ENCODE peak calls at places on chromosomes 3 and 15, in six cellular contexts. One of them, this sample, is unnamed.

GRCh38 chr3:139509631-139510030 is 29.9 kb downstream of the RBP1 start:
- DNase-seq in stomach: no peak
- DNase-seq in hepatocyte: no peak
- DNase-seq in dorsolateral prefrontal cortex: no peak
- DNase-seq in A549: no peak
- DNase-seq in brain microvascular endothelial cell: no peak
- DNase-seq in this sample: no peak

GRCh38 chr3:115239717-115240116 is 92.6 kb upstream of the ZBTB20 start:
- DNase-seq in stomach: no peak
- DNase-seq in hepatocyte: peak
- DNase-seq in dorsolateral prefrontal cortex: peak
- DNase-seq in A549: peak
- DNase-seq in brain microvascular endothelial cell: peak
- DNase-seq in this sample: peak

GRCh38 chr3:185330238-185330637 is 32.7 kb upstream of the MAP3K13 start:
- DNase-seq in stomach: no peak
- DNase-seq in hepatocyte: no peak
- DNase-seq in dorsolateral prefrontal cortex: no peak
- DNase-seq in A549: no peak
- DNase-seq in brain microvascular endothelial cell: no peak
- DNase-seq in this sample: no peak

GRCh38 chr15:90019611-90020010 is 18.5 kb downstream of the ZNF710 start:
- DNase-seq in stomach: no peak
- DNase-seq in hepatocyte: no peak
- DNase-seq in dorsolateral prefrontal cortex: no peak
- DNase-seq in A549: no peak
- DNase-seq in brain microvascular endothelial cell: no peak
- DNase-seq in this sample: no peak

GRCh38 chr15:22786868-22787698 is 639 bp downstream of the NIPA1 start:
- DNase-seq in stomach: peak
- DNase-seq in hepatocyte: peak
- DNase-seq in dorsolateral prefrontal cortex: peak
- DNase-seq in A549: peak
- DNase-seq in brain microvascular endothelial cell: no peak
- DNase-seq in this sample: peak

GRCh38 chr3:46089237-46090011 is 62.1 kb upstream of the XCR1 start:
- DNase-seq in stomach: peak
- DNase-seq in hepatocyte: peak
- DNase-seq in dorsolateral prefrontal cortex: peak
- DNase-seq in A549: no peak
- DNase-seq in brain microvascular endothelial cell: peak
- DNase-seq in this sample: no peak

GRCh38 chr15:80530737-80531365 is 126.7 kb downstream of the ARNT2 start:
- DNase-seq in stomach: no peak
- DNase-seq in hepatocyte: no peak
- DNase-seq in dorsolateral prefrontal cortex: no peak
- DNase-seq in A549: no peak
- DNase-seq in brain microvascular endothelial cell: no peak
- DNase-seq in this sample: no peak

GRCh38 chr3:142243134-142243533 is 17.7 kb upstream of the GK5 start:
- DNase-seq in stomach: no peak
- DNase-seq in hepatocyte: no peak
- DNase-seq in dorsolateral prefrontal cortex: no peak
- DNase-seq in A549: no peak
- DNase-seq in brain microvascular endothelial cell: no peak
- DNase-seq in this sample: no peak

GRCh38 chr3:10268930-10269329 is 20.7 kb downstream of the TATDN2 start:
- DNase-seq in stomach: no peak
- DNase-seq in hepatocyte: no peak
- DNase-seq in dorsolateral prefrontal cortex: no peak
- DNase-seq in A549: no peak
- DNase-seq in brain microvascular endothelial cell: no peak
- DNase-seq in this sample: no peak

GRCh38 chr3:33212406-33212805 is 6.2 kb downstream of the SUSD5 start:
- DNase-seq in stomach: no peak
- DNase-seq in hepatocyte: no peak
- DNase-seq in dorsolateral prefrontal cortex: no peak
- DNase-seq in A549: no peak
- DNase-seq in brain microvascular endothelial cell: no peak
- DNase-seq in this sample: no peak

GRCh38 chr3:120452816-120453215 is 2.0 kb upstream of the FSTL1 start:
- DNase-seq in stomach: no peak
- DNase-seq in hepatocyte: no peak
- DNase-seq in dorsolateral prefrontal cortex: no peak
- DNase-seq in A549: no peak
- DNase-seq in brain microvascular endothelial cell: no peak
- DNase-seq in this sample: no peak

GRCh38 chr3:64445318-64446300 is 220.3 kb upstream of the PRICKLE2 start:
- DNase-seq in stomach: peak
- DNase-seq in hepatocyte: peak
- DNase-seq in dorsolateral prefrontal cortex: peak
- DNase-seq in A549: peak
- DNase-seq in brain microvascular endothelial cell: peak
- DNase-seq in this sample: peak

GRCh38 chr3:141796436-141797166 is 33.4 kb downstream of the GRK7 start:
- DNase-seq in stomach: no peak
- DNase-seq in hepatocyte: no peak
- DNase-seq in dorsolateral prefrontal cortex: no peak
- DNase-seq in A549: no peak
- DNase-seq in brain microvascular endothelial cell: no peak
- DNase-seq in this sample: no peak

GRCh38 chr15:78509726-78510312 is 2.4 kb downstream of the HYKK start:
- DNase-seq in stomach: no peak
- DNase-seq in hepatocyte: no peak
- DNase-seq in dorsolateral prefrontal cortex: no peak
- DNase-seq in A549: no peak
- DNase-seq in brain microvascular endothelial cell: no peak
- DNase-seq in this sample: no peak

GRCh38 chr15:63121382-63122001 is at the start of gene LACTB:
- DNase-seq in stomach: peak
- DNase-seq in hepatocyte: peak
- DNase-seq in dorsolateral prefrontal cortex: peak
- DNase-seq in A549: peak
- DNase-seq in brain microvascular endothelial cell: peak
- DNase-seq in this sample: peak

GRCh38 chr3:15360786-15361493 is 28.6 kb upstream of the SH3BP5 start:
- DNase-seq in stomach: no peak
- DNase-seq in hepatocyte: no peak
- DNase-seq in dorsolateral prefrontal cortex: no peak
- DNase-seq in A549: no peak
- DNase-seq in brain microvascular endothelial cell: peak
- DNase-seq in this sample: no peak

GRCh38 chr3:32018723-32019564 is 37.4 kb downstream of the ZNF860 start:
- DNase-seq in stomach: no peak
- DNase-seq in hepatocyte: peak
- DNase-seq in dorsolateral prefrontal cortex: no peak
- DNase-seq in A549: peak
- DNase-seq in brain microvascular endothelial cell: peak
- DNase-seq in this sample: peak

GRCh38 chr3:10651506-10651905 is 146.1 kb upstream of the ATP2B2 start:
- DNase-seq in stomach: no peak
- DNase-seq in hepatocyte: no peak
- DNase-seq in dorsolateral prefrontal cortex: no peak
- DNase-seq in A549: no peak
- DNase-seq in brain microvascular endothelial cell: no peak
- DNase-seq in this sample: no peak

GRCh38 chr15:84079885-84080777 is 155.4 kb upstream of the GOLGA6L4 start:
- DNase-seq in stomach: peak
- DNase-seq in hepatocyte: peak
- DNase-seq in dorsolateral prefrontal cortex: peak
- DNase-seq in A549: no peak
- DNase-seq in brain microvascular endothelial cell: no peak
- DNase-seq in this sample: peak

GRCh38 chr3:45560270-45561020 is 34.1 kb upstream of the LIMD1 start:
- DNase-seq in stomach: peak
- DNase-seq in hepatocyte: no peak
- DNase-seq in dorsolateral prefrontal cortex: no peak
- DNase-seq in A549: no peak
- DNase-seq in brain microvascular endothelial cell: no peak
- DNase-seq in this sample: no peak

GRCh38 chr3:1600700-1601418 is 497.8 kb upstream of the CNTN4 start:
- DNase-seq in stomach: no peak
- DNase-seq in hepatocyte: no peak
- DNase-seq in dorsolateral prefrontal cortex: no peak
- DNase-seq in A549: no peak
- DNase-seq in brain microvascular endothelial cell: no peak
- DNase-seq in this sample: no peak

GRCh38 chr3:34782876-34783275 is 856.4 kb upstream of the ARPP21 start:
- DNase-seq in stomach: no peak
- DNase-seq in hepatocyte: no peak
- DNase-seq in dorsolateral prefrontal cortex: no peak
- DNase-seq in A549: no peak
- DNase-seq in brain microvascular endothelial cell: no peak
- DNase-seq in this sample: no peak

GRCh38 chr3:132595036-132595435 is 2.0 kb upstream of the ACKR4 start:
- DNase-seq in stomach: no peak
- DNase-seq in hepatocyte: no peak
- DNase-seq in dorsolateral prefrontal cortex: no peak
- DNase-seq in A549: no peak
- DNase-seq in brain microvascular endothelial cell: peak
- DNase-seq in this sample: no peak

GRCh38 chr3:29057326-29057725 is 223.5 kb upstream of the RBMS3 start:
- DNase-seq in stomach: no peak
- DNase-seq in hepatocyte: no peak
- DNase-seq in dorsolateral prefrontal cortex: no peak
- DNase-seq in A549: no peak
- DNase-seq in brain microvascular endothelial cell: peak
- DNase-seq in this sample: no peak

DNA sequence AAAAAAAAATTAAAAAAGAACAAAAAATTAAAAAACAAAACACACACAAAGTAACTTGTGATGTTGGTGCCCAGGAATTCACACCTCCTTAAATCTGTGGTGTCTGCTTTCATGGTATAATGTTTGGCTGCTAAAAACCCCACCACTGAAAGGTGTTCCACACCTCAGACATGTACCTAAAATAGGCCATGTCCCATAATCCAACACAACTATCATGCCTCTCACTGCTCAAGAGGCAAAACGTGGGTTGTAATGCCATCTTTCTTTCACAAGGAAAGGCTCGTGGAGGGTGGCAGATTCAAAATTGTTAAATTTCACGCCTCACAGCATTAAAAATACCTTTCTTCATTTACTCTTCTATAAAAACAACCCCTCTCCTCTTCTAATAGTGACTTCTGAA is 29.5 kb downstream of the MKRN2 start:
- DNase-seq in stomach: no peak
- DNase-seq in hepatocyte: no peak
- DNase-seq in dorsolateral prefrontal cortex: no peak
- DNase-seq in A549: no peak
- DNase-seq in brain microvascular endothelial cell: no peak
- DNase-seq in this sample: no peak
- H3K27ac ChIP-seq in stomach: no peak
- H3K27ac ChIP-seq in hepatocyte: no peak
- H3K27ac ChIP-seq in dorsolateral prefrontal cortex: no peak
- H3K27ac ChIP-seq in A549: no peak
- H3K27ac ChIP-seq in brain microvascular endothelial cell: no peak
- H3K27ac ChIP-seq in this sample: no peak

DNA sequence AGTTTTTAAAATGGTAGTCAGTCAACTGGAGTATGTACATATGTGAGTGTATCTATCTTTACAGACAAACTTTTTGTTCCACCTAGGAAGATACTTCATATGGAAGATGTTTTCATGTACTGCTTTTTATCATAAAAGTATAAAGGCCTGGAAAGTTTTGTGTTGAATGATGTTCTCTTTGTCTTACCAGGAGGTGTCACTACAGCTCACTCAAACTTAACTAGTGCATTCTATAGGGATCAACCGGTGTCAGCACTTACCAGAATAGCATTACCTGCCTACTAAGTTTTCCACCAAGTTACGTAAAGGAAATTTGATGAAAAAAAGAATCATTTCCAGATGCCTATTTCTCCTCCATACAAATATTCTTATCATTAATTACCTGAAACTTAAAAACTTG is 522.6 kb upstream of the SEMA6D start:
- DNase-seq in stomach: no peak
- DNase-seq in hepatocyte: peak
- DNase-seq in dorsolateral prefrontal cortex: no peak
- DNase-seq in A549: no peak
- DNase-seq in brain microvascular endothelial cell: peak
- DNase-seq in this sample: peak
- TF ChIP-seq CTCF in stomach: no peak
- TF ChIP-seq CTCF in hepatocyte: peak
- TF ChIP-seq CTCF in dorsolateral prefrontal cortex: no peak
- TF ChIP-seq CTCF in A549: no peak
- TF ChIP-seq CTCF in brain microvascular endothelial cell: peak
- TF ChIP-seq CTCF in this sample: peak

GRCh38 chr15:39691229-39691628 is 91.4 kb downstream of the FSIP1 start:
- DNase-seq in stomach: no peak
- DNase-seq in hepatocyte: no peak
- DNase-seq in dorsolateral prefrontal cortex: peak
- DNase-seq in A549: no peak
- DNase-seq in brain microvascular endothelial cell: no peak
- DNase-seq in this sample: no peak

GRCh38 chr15:39687965-39688364 is 94.7 kb downstream of the FSIP1 start:
- DNase-seq in stomach: no peak
- DNase-seq in hepatocyte: no peak
- DNase-seq in dorsolateral prefrontal cortex: no peak
- DNase-seq in A549: no peak
- DNase-seq in brain microvascular endothelial cell: no peak
- DNase-seq in this sample: no peak

GRCh38 chr15:39695793-39696192 is 86.8 kb downstream of the FSIP1 start:
- DNase-seq in stomach: no peak
- DNase-seq in hepatocyte: no peak
- DNase-seq in dorsolateral prefrontal cortex: no peak
- DNase-seq in A549: no peak
- DNase-seq in brain microvascular endothelial cell: no peak
- DNase-seq in this sample: no peak

GRCh38 chr15:39692464-39693327 is 89.9 kb downstream of the FSIP1 start:
- DNase-seq in stomach: no peak
- DNase-seq in hepatocyte: peak
- DNase-seq in dorsolateral prefrontal cortex: peak
- DNase-seq in A549: no peak
- DNase-seq in brain microvascular endothelial cell: no peak
- DNase-seq in this sample: no peak
- H3K27ac ChIP-seq in stomach: peak
- H3K27ac ChIP-seq in hepatocyte: peak
- H3K27ac ChIP-seq in dorsolateral prefrontal cortex: no peak
- H3K27ac ChIP-seq in A549: no peak
- H3K27ac ChIP-seq in brain microvascular endothelial cell: no peak
- H3K27ac ChIP-seq in this sample: no peak

DNA sequence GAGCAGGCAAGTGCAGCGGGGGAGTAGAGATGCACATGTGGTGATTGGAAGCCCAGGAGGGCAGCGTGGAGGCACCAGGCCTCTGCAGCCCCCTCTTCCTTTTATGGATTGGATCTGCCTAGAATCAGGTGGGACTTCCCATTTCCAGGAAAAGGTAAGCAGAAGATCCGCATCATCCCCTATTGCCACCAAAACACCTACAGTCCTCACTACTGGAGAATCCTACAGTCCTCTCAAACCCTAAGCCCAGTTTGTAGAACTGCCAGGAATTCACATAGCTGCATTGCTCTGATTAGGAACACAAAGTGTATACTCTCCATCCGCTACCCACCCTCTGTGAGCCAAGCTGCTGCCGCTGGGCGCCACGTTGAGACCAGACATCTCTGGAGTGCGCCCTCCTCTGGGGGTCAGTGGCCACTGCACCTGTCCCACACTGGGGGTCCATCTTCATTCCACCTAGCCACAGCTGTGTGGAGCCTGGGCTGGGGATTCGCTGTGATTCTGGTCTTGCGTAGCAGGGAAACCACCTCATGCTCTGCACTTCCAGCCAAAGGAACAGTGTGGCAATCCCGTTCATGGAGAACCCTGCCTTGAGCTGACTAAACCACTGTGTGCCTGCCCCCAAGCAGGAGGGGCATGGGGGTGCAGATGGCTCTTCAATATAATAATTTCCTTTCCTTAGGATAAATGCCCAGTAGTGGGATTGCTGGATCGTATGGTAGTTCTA is 88.9 kb upstream of the PTX3 start:
- DNase-seq in stomach: no peak
- DNase-seq in hepatocyte: no peak
- DNase-seq in dorsolateral prefrontal cortex: no peak
- DNase-seq in A549: no peak
- DNase-seq in brain microvascular endothelial cell: no peak
- DNase-seq in this sample: no peak
- TF ChIP-seq CTCF in stomach: no peak
- TF ChIP-seq CTCF in hepatocyte: peak
- TF ChIP-seq CTCF in dorsolateral prefrontal cortex: no peak
- TF ChIP-seq CTCF in A549: no peak
- TF ChIP-seq CTCF in brain microvascular endothelial cell: peak
- TF ChIP-seq CTCF in this sample: peak